ENCODE peak calls at places on chromosome 13, in five cellular contexts. One of them, this sample, is unnamed. For H3K27me3, the result is how much of the 10 kb centered on the place peaks cover.

GRCh38 chr13:78254113-78254512 is 335.5 kb upstream of the EDNRB start:
- DNase-seq in Peyer's patch: no peak
- DNase-seq in tibial artery: no peak
- DNase-seq in CD8-positive, alpha-beta T cell: no peak
- DNase-seq in heart right ventricle: no peak
- DNase-seq in this sample: no peak

GRCh38 chr13:106471957-106472543 is 63.4 kb downstream of the EFNB2 start:
- DNase-seq in Peyer's patch: no peak
- DNase-seq in tibial artery: peak
- DNase-seq in CD8-positive, alpha-beta T cell: no peak
- DNase-seq in heart right ventricle: no peak
- DNase-seq in this sample: no peak

GRCh38 chr13:54029226-54029625 is 1000.6 kb downstream of the OLFM4 start:
- DNase-seq in Peyer's patch: no peak
- DNase-seq in tibial artery: no peak
- DNase-seq in CD8-positive, alpha-beta T cell: no peak
- DNase-seq in heart right ventricle: no peak
- DNase-seq in this sample: no peak

GRCh38 chr13:43663474-43664090 is 123.2 kb downstream of the ENOX1 start:
- DNase-seq in Peyer's patch: no peak
- DNase-seq in tibial artery: no peak
- DNase-seq in CD8-positive, alpha-beta T cell: no peak
- DNase-seq in heart right ventricle: no peak
- DNase-seq in this sample: no peak

GRCh38 chr13:65597839-65598818 is 1632.0 kb downstream of the PCDH9 start:
- DNase-seq in Peyer's patch: no peak
- DNase-seq in tibial artery: no peak
- DNase-seq in CD8-positive, alpha-beta T cell: no peak
- DNase-seq in heart right ventricle: no peak
- DNase-seq in this sample: no peak

GRCh38 chr13:27341616-27342015 is 71.0 kb downstream of the RASL11A start:
- DNase-seq in Peyer's patch: no peak
- DNase-seq in tibial artery: no peak
- DNase-seq in CD8-positive, alpha-beta T cell: no peak
- DNase-seq in heart right ventricle: no peak
- DNase-seq in this sample: no peak

GRCh38 chr13:76647550-76647949 is 238.7 kb downstream of the KCTD12 start:
- DNase-seq in Peyer's patch: no peak
- DNase-seq in tibial artery: no peak
- DNase-seq in CD8-positive, alpha-beta T cell: no peak
- DNase-seq in heart right ventricle: no peak
- DNase-seq in this sample: no peak

GRCh38 chr13:36421447-36421846 is 10.8 kb upstream of the CCNA1 start:
- DNase-seq in Peyer's patch: no peak
- DNase-seq in tibial artery: no peak
- DNase-seq in CD8-positive, alpha-beta T cell: no peak
- DNase-seq in heart right ventricle: no peak
- DNase-seq in this sample: no peak

GRCh38 chr13:109383683-109384082 is 402.7 kb downstream of the IRS2 start:
- DNase-seq in Peyer's patch: no peak
- DNase-seq in tibial artery: no peak
- DNase-seq in CD8-positive, alpha-beta T cell: no peak
- DNase-seq in heart right ventricle: no peak
- DNase-seq in this sample: no peak

GRCh38 chr13:50915562-50915961 is 6.0 kb downstream of the RNASEH2B start:
- DNase-seq in Peyer's patch: peak
- DNase-seq in tibial artery: no peak
- DNase-seq in CD8-positive, alpha-beta T cell: no peak
- DNase-seq in heart right ventricle: no peak
- DNase-seq in this sample: no peak

GRCh38 chr13:40137400-40137799 is 481.9 kb downstream of the COG6 start:
- DNase-seq in Peyer's patch: no peak
- DNase-seq in tibial artery: no peak
- DNase-seq in CD8-positive, alpha-beta T cell: no peak
- DNase-seq in heart right ventricle: no peak
- DNase-seq in this sample: peak

GRCh38 chr13:100128373-100128772 is 39.5 kb downstream of the PCCA start:
- DNase-seq in Peyer's patch: no peak
- DNase-seq in tibial artery: no peak
- DNase-seq in CD8-positive, alpha-beta T cell: no peak
- DNase-seq in heart right ventricle: no peak
- DNase-seq in this sample: no peak

GRCh38 chr13:24273926-24274325 is 35.5 kb upstream of the C1QTNF9 start:
- DNase-seq in Peyer's patch: no peak
- DNase-seq in tibial artery: no peak
- DNase-seq in CD8-positive, alpha-beta T cell: no peak
- DNase-seq in heart right ventricle: no peak
- DNase-seq in this sample: no peak

GRCh38 chr13:30708541-30708940 is 26.8 kb upstream of the ALOX5AP start:
- DNase-seq in Peyer's patch: no peak
- DNase-seq in tibial artery: no peak
- DNase-seq in CD8-positive, alpha-beta T cell: no peak
- DNase-seq in heart right ventricle: no peak
- DNase-seq in this sample: no peak

GRCh38 chr13:76854209-76854608 is 32.0 kb downstream of the KCTD12 start:
- DNase-seq in Peyer's patch: no peak
- DNase-seq in tibial artery: no peak
- DNase-seq in CD8-positive, alpha-beta T cell: no peak
- DNase-seq in heart right ventricle: no peak
- DNase-seq in this sample: no peak

GRCh38 chr13:57933606-57934005 is 302.1 kb downstream of the PCDH17 start:
- DNase-seq in Peyer's patch: no peak
- DNase-seq in tibial artery: no peak
- DNase-seq in CD8-positive, alpha-beta T cell: no peak
- DNase-seq in heart right ventricle: no peak
- DNase-seq in this sample: no peak

GRCh38 chr13:79270859-79271258 is 135.2 kb downstream of the RBM26 start:
- DNase-seq in Peyer's patch: no peak
- DNase-seq in tibial artery: no peak
- DNase-seq in CD8-positive, alpha-beta T cell: no peak
- DNase-seq in heart right ventricle: no peak
- DNase-seq in this sample: no peak

GRCh38 chr13:102638741-102639140 is 42.0 kb downstream of the TPP2 start:
- DNase-seq in Peyer's patch: no peak
- DNase-seq in tibial artery: no peak
- DNase-seq in CD8-positive, alpha-beta T cell: no peak
- DNase-seq in heart right ventricle: no peak
- DNase-seq in this sample: no peak

GRCh38 chr13:72983085-72983768 is 75.6 kb upstream of the KLF5 start:
- DNase-seq in Peyer's patch: no peak
- DNase-seq in tibial artery: no peak
- DNase-seq in CD8-positive, alpha-beta T cell: no peak
- DNase-seq in heart right ventricle: no peak
- DNase-seq in this sample: no peak

GRCh38 chr13:69331245-69331644 is 776.4 kb upstream of the ATXN8OS start:
- DNase-seq in Peyer's patch: no peak
- DNase-seq in tibial artery: no peak
- DNase-seq in CD8-positive, alpha-beta T cell: no peak
- DNase-seq in heart right ventricle: no peak
- DNase-seq in this sample: no peak

GRCh38 chr13:30963794-30964193 is 31.3 kb downstream of the TEX26 start:
- DNase-seq in Peyer's patch: no peak
- DNase-seq in tibial artery: no peak
- DNase-seq in CD8-positive, alpha-beta T cell: no peak
- DNase-seq in heart right ventricle: no peak
- DNase-seq in this sample: no peak

GRCh38 chr13:99386911-99387788 is 80.0 kb upstream of the GPR183 start:
- DNase-seq in Peyer's patch: peak
- DNase-seq in tibial artery: no peak
- DNase-seq in CD8-positive, alpha-beta T cell: peak
- DNase-seq in heart right ventricle: peak
- DNase-seq in this sample: no peak

GRCh38 chr13:59641758-59642157 is 522.0 kb downstream of the DIAPH3 start:
- DNase-seq in Peyer's patch: no peak
- DNase-seq in tibial artery: no peak
- DNase-seq in CD8-positive, alpha-beta T cell: no peak
- DNase-seq in heart right ventricle: no peak
- DNase-seq in this sample: no peak

GRCh38 chr13:103283451-103283820 is 217.2 kb upstream of the SLC10A2 start:
- DNase-seq in Peyer's patch: no peak
- DNase-seq in tibial artery: no peak
- DNase-seq in CD8-positive, alpha-beta T cell: no peak
- DNase-seq in heart right ventricle: no peak
- DNase-seq in this sample: no peak

GRCh38 chr13:41622545-41623429 is 165.4 kb downstream of the RGCC start:
- DNase-seq in Peyer's patch: no peak
- DNase-seq in tibial artery: no peak
- DNase-seq in CD8-positive, alpha-beta T cell: no peak
- DNase-seq in heart right ventricle: no peak
- DNase-seq in this sample: no peak

GRCh38 chr13:34412817-34413365 is 529.2 kb upstream of the NBEA start:
- DNase-seq in Peyer's patch: no peak
- DNase-seq in tibial artery: no peak
- DNase-seq in CD8-positive, alpha-beta T cell: no peak
- DNase-seq in heart right ventricle: no peak
- DNase-seq in this sample: no peak

GRCh38 chr13:35475960-35476943 is at the start of gene MAB21L1:
- DNase-seq in Peyer's patch: no peak
- DNase-seq in tibial artery: peak
- DNase-seq in CD8-positive, alpha-beta T cell: no peak
- DNase-seq in heart right ventricle: peak
- DNase-seq in this sample: peak

GRCh38 chr13:23427342-23428182 is 5.9 kb downstream of the SACS start:
- DNase-seq in Peyer's patch: no peak
- DNase-seq in tibial artery: peak
- DNase-seq in CD8-positive, alpha-beta T cell: no peak
- DNase-seq in heart right ventricle: no peak
- DNase-seq in this sample: no peak

GRCh38 chr13:37473035-37473434 is 125.5 kb downstream of the POSTN start:
- DNase-seq in Peyer's patch: no peak
- DNase-seq in tibial artery: no peak
- DNase-seq in CD8-positive, alpha-beta T cell: no peak
- DNase-seq in heart right ventricle: no peak
- DNase-seq in this sample: no peak

GRCh38 chr13:109243311-109243951 is 543.0 kb downstream of the IRS2 start:
- DNase-seq in Peyer's patch: no peak
- DNase-seq in tibial artery: no peak
- DNase-seq in CD8-positive, alpha-beta T cell: no peak
- DNase-seq in heart right ventricle: no peak
- DNase-seq in this sample: peak

DNA sequence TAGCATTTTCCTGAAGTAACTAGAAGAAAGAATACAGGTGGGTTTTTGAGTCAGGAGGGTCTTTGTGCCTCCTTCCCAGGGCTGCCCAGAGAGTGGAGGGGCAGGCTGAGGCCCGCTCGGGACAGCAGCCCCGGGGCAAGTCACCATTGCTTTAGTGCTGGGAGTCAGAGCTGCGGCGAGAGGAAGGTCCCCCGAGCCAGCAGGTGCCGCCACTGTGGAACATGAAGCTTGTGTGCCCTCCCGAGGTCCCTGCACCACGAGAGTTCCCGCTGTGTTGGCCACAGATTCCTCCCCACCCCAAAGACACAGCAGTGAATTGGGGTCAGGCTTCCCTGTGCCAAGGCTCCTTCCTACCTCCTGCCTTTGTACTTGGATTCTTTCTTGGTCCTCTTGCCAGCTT is 50.9 kb upstream of the TEX29 start:
- DNase-seq in Peyer's patch: no peak
- DNase-seq in tibial artery: no peak
- DNase-seq in CD8-positive, alpha-beta T cell: no peak
- DNase-seq in heart right ventricle: no peak
- DNase-seq in this sample: no peak
- H3K27ac ChIP-seq in Peyer's patch: no peak
- H3K27ac ChIP-seq in tibial artery: peak
- H3K27ac ChIP-seq in CD8-positive, alpha-beta T cell: no peak
- H3K27ac ChIP-seq in heart right ventricle: no peak
- H3K27ac ChIP-seq in this sample: peak

GRCh38 chr13:26053418-26053980 is 1.7 kb upstream of the SHISA2 start:
- DNase-seq in Peyer's patch: no peak
- DNase-seq in tibial artery: no peak
- DNase-seq in CD8-positive, alpha-beta T cell: no peak
- DNase-seq in heart right ventricle: no peak
- DNase-seq in this sample: no peak
- H3K27me3 ChIP-seq in Peyer's patch: under half
- H3K27me3 ChIP-seq in tibial artery: under half
- H3K27me3 ChIP-seq in CD8-positive, alpha-beta T cell: under half
- H3K27me3 ChIP-seq in heart right ventricle: half or more
- H3K27me3 ChIP-seq in this sample: under half

GRCh38 chr13:75372517-75372916 is 109.5 kb downstream of the TBC1D4 start:
- DNase-seq in Peyer's patch: no peak
- DNase-seq in tibial artery: no peak
- DNase-seq in CD8-positive, alpha-beta T cell: no peak
- DNase-seq in heart right ventricle: no peak
- DNase-seq in this sample: no peak
- TF ChIP-seq CTCF in Peyer's patch: peak
- TF ChIP-seq CTCF in tibial artery: peak
- TF ChIP-seq CTCF in CD8-positive, alpha-beta T cell: peak
- TF ChIP-seq CTCF in heart right ventricle: peak
- TF ChIP-seq CTCF in this sample: peak

GRCh38 chr13:113545455-113545930 is 39.1 kb upstream of the TFDP1 start:
- DNase-seq in Peyer's patch: no peak
- DNase-seq in tibial artery: no peak
- DNase-seq in CD8-positive, alpha-beta T cell: no peak
- DNase-seq in heart right ventricle: no peak
- DNase-seq in this sample: no peak

GRCh38 chr13:113547248-113547971 is 37.1 kb upstream of the TFDP1 start:
- DNase-seq in Peyer's patch: no peak
- DNase-seq in tibial artery: no peak
- DNase-seq in CD8-positive, alpha-beta T cell: no peak
- DNase-seq in heart right ventricle: no peak
- DNase-seq in this sample: peak

GRCh38 chr13:113546571-113547247 is 37.8 kb upstream of the TFDP1 start:
- DNase-seq in Peyer's patch: no peak
- DNase-seq in tibial artery: peak
- DNase-seq in CD8-positive, alpha-beta T cell: no peak
- DNase-seq in heart right ventricle: peak
- DNase-seq in this sample: no peak

GRCh38 chr13:113544896-113545295 is 39.7 kb upstream of the TFDP1 start:
- DNase-seq in Peyer's patch: no peak
- DNase-seq in tibial artery: no peak
- DNase-seq in CD8-positive, alpha-beta T cell: no peak
- DNase-seq in heart right ventricle: no peak
- DNase-seq in this sample: no peak

DNA sequence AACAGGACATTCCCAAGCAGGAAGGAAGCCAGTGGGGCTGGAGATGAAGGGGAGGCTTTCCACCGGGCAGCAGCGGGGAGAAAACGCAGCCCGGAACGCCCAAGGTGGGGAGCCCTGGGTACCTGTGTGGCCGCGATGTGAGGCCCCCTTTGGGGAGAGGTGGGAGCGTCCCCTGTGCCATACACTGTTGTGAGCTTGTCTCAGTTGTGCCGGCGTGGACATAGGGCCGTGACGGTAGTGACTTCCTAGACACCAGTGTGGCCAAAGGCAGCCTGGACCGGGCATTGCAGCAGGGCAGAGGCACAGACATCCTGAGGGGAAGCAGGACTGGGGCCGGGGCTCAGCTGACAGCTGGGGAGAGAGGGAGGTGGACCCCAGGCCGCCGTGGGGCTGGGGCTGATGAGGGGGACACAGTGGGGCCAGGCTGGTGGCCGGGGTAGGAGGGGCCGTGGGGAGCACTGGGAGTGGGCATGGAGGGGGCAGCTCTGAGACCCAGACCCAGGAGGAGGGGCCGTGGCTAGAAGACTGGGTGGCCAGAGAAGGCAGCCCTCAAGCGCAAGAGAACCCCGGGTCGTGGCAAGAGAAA is 38.5 kb upstream of the TFDP1 start:
- DNase-seq in Peyer's patch: no peak
- DNase-seq in tibial artery: no peak
- DNase-seq in CD8-positive, alpha-beta T cell: no peak
- DNase-seq in heart right ventricle: no peak
- DNase-seq in this sample: no peak
- H3K27ac ChIP-seq in Peyer's patch: no peak
- H3K27ac ChIP-seq in tibial artery: no peak
- H3K27ac ChIP-seq in CD8-positive, alpha-beta T cell: no peak
- H3K27ac ChIP-seq in heart right ventricle: peak
- H3K27ac ChIP-seq in this sample: peak